ENCODE peak calls at places on chromosomes 12 and 14, in five cellular contexts. O, W, F, B and I are unnamed samples.

GRCh38 chr14:61654026-61654425 is 41.3 kb upstream of the HIF1A start:
- DNase-seq in B (no peak), F (no peak), W (no peak), O (no peak), I (no peak)

GRCh38 chr12:88681271-88681670 is 101.0 kb upstream of the KITLG start:
- DNase-seq in B (no peak), O (no peak), F (no peak), W (no peak), I (no peak)

GRCh38 chr12:77578471-77579262 is 252.0 kb upstream of the NAV3 start:
- DNase-seq in O (no peak), W (no peak), B (no peak), F (no peak), I (no peak)

GRCh38 chr12:16121953-16122352 is 155.5 kb downstream of the SLC15A5 start:
- DNase-seq in F (no peak), O (no peak), W (no peak), B (no peak), I (no peak)

GRCh38 chr14:26867171-26867757 is 269.4 kb upstream of the NOVA1 start:
- DNase-seq in F (no peak), O (no peak), W (no peak), B (no peak), I (no peak)

GRCh38 chr12:53751336-53752191 is at the start of gene CISTR:
- DNase-seq in O (no peak), B (no peak), W (no peak), F (no peak), I (peak; percentile 80)

GRCh38 chr12:131862600-131862993 is 31.8 kb upstream of the ULK1 start:
- DNase-seq in W (no peak), O (no peak), F (no peak), B (no peak), I (no peak)

GRCh38 chr12:108832730-108833354 is 24.5 kb downstream of the SSH1 start:
- DNase-seq in F (no peak), W (no peak), B (no peak), O (no peak), I (no peak)

GRCh38 chr12:94318178-94318577 is 141.5 kb downstream of the CEP83 start:
- DNase-seq in W (no peak), F (no peak), O (no peak), B (no peak), I (no peak)

GRCh38 chr12:22904485-22904884 is 279.5 kb downstream of the ETNK1 start:
- DNase-seq in B (no peak), W (no peak), O (no peak), F (no peak), I (no peak)

GRCh38 chr12:52050116-52050770 is 999 bp upstream of the NR4A1 start:
- DNase-seq in W (peak; percentile 7), O (no peak), F (peak; percentile 40), B (no peak), I (no peak)

GRCh38 chr14:55062517-55063351 is 11.3 kb downstream of the MAPK1IP1L start:
- DNase-seq in W (no peak), F (no peak), O (no peak), B (peak; percentile 87), I (no peak)

GRCh38 chr12:86193931-86194330 is 62.3 kb downstream of the MGAT4C start:
- DNase-seq in O (no peak), W (no peak), F (no peak), B (no peak), I (no peak)

GRCh38 chr12:75135021-75135420 is 74.6 kb downstream of the KCNC2 start:
- DNase-seq in F (no peak), B (peak; percentile 31), W (no peak), O (no peak), I (no peak)

GRCh38 chr12:18430425-18431048 is 169.2 kb downstream of the PIK3C2G start:
- DNase-seq in O (no peak), B (no peak), F (no peak), W (no peak), I (peak; percentile 20)

GRCh38 chr12:53551889-53552291 is 44.6 kb upstream of the NPFF start:
- DNase-seq in O (no peak), W (no peak), B (no peak), F (no peak), I (no peak)

GRCh38 chr14:58815046-58815701 is 177.4 kb downstream of the DACT1 start:
- DNase-seq in W (no peak), B (no peak), F (no peak), O (no peak), I (no peak)

GRCh38 chr12:630656-631632 is 32.3 kb downstream of the NINJ2 start:
- DNase-seq in W (no peak), B (no peak), F (peak; percentile 59), O (peak; percentile 60), I (peak; percentile 92)

GRCh38 chr12:66188584-66189475 is at the start of gene IRAK3:
- DNase-seq in F (peak; percentile 13), O (peak; percentile 36), B (peak; percentile 12), W (peak; percentile 59), I (peak; percentile 74)

GRCh38 chr14:20556500-20557211 is 4.2 kb downstream of the RNASE9 start:
- DNase-seq in O (no peak), F (no peak), B (no peak), W (no peak), I (no peak)

GRCh38 chr12:95736631-95737030 is 53.9 kb downstream of the NTN4 start:
- DNase-seq in B (no peak), O (no peak), F (no peak), W (no peak), I (no peak)

GRCh38 chr12:131713349-131713748 is 2.5 kb downstream of the SFSWAP start:
- DNase-seq in O (no peak), F (no peak), B (no peak), W (no peak), I (no peak)

GRCh38 chr14:105448706-105449111 is 25.9 kb upstream of the CRIP2 start:
- DNase-seq in W (no peak), B (peak; percentile 51), O (peak; percentile 95), F (peak; percentile 73), I (peak; percentile 89)

GRCh38 chr12:132222096-132222807 is 78.0 kb downstream of the NOC4L start:
- DNase-seq in B (peak; percentile 47), O (no peak), W (peak; percentile 38), F (peak; percentile 41), I (no peak)

GRCh38 chr14:50714452-50715073 is 46.5 kb upstream of the SAV1 start:
- DNase-seq in F (no peak), W (no peak), B (no peak), O (peak; percentile 9), I (peak; percentile 61)

GRCh38 chr14:45258805-45259204 is 5.8 kb upstream of the MIS18BP1 start:
- DNase-seq in F (no peak), W (no peak), B (no peak), O (no peak), I (no peak)

GRCh38 chr14:95261616-95262510 is 57.8 kb downstream of the CLMN start:
- DNase-seq in W (no peak), O (no peak), F (no peak), B (no peak), I (no peak)

GRCh38 chr14:71960620-71961353 is 28.6 kb downstream of the RGS6 start:
- DNase-seq in F (no peak), B (no peak), O (no peak), W (no peak), I (no peak)

GRCh38 chr14:20412876-20413784 is at the start of gene TEP1:
- DNase-seq in F (peak; percentile 64), W (peak; percentile 74), O (no peak), B (peak; percentile 91), I (peak; percentile 83)

GRCh38 chr12:57540998-57541397 is 6.0 kb downstream of the DCTN2 start:
- DNase-seq in W (no peak), F (no peak), O (no peak), B (no peak), I (no peak)

GRCh38 chr12:11998944-11999315 is 71.8 kb upstream of the BCL2L14 start:
- DNase-seq in W (no peak), F (no peak), B (no peak), O (no peak), I (no peak)

GRCh38 chr12:113186033-113186365 is 478 bp downstream of the RITA1 start:
- DNase-seq in F (no peak), W (peak; percentile 9), O (no peak), B (no peak), I (no peak)

GRCh38 chr12:122021822-122022392 is at the start of gene BCL7A:
- DNase-seq in O (no peak), F (peak; percentile 48), B (peak; percentile 61), W (no peak), I (peak; percentile 85)

GRCh38 chr14:41604793-41605534 is 1.7 kb upstream of the LRFN5 start:
- DNase-seq in W (peak; percentile 79), F (no peak), O (no peak), B (peak; percentile 62), I (no peak)

GRCh38 chr14:71230897-71231296 is 323.6 kb downstream of the PCNX1 start:
- DNase-seq in B (no peak), O (no peak), F (no peak), W (no peak), I (no peak)

GRCh38 chr12:31325524-31325875 is 450 bp downstream of the SINHCAF start:
- DNase-seq in F (peak; percentile 14), O (no peak), B (no peak), W (no peak), I (peak; percentile 36)

GRCh38 chr12:54891717-54892478 is 37.6 kb downstream of the MUCL1 start:
- DNase-seq in O (no peak), F (no peak), W (peak; percentile 99), B (no peak), I (no peak)

GRCh38 chr14:72577521-72577920 is 316.4 kb downstream of the DPF3 start:
- DNase-seq in W (no peak), B (no peak), O (no peak), F (no peak), I (no peak)

GRCh38 chr12:94941440-94941862 is 62.0 kb downstream of the NDUFA12 start:
- DNase-seq in F (peak; percentile 15), O (no peak), W (peak; percentile 66), B (no peak), I (no peak)